ENCODE peak calls at places on chromosome 7, in four cellular contexts. M, R, B and X are unnamed samples.

GRCh38 chr7:129923709-129924108 is 29.1 kb downstream of the UBE2H start:
- DNase-seq in M (peak; percentile 79), R (peak; percentile 78), B (no peak), X (peak; percentile 76)

GRCh38 chr7:133330085-133330484 is 77.2 kb downstream of the EXOC4 start:
- DNase-seq in M (no peak), R (no peak), B (no peak), X (no peak)

GRCh38 chr7:37431413-37431812 is 17.3 kb downstream of the ELMO1 start:
- DNase-seq in M (no peak), R (no peak), B (no peak), X (no peak)

GRCh38 chr7:98902523-98902922 is 24.2 kb downstream of the TRRAP start:
- DNase-seq in M (no peak), R (no peak), B (no peak), X (no peak)

GRCh38 chr7:5689118-5689517 is 92.3 kb downstream of the RNF216 start:
- DNase-seq in M (peak; percentile 61), R (no peak), B (no peak), X (no peak)

GRCh38 chr7:115585015-115585655 is 445.4 kb downstream of the TFEC start:
- DNase-seq in M (no peak), R (no peak), B (peak; percentile 39), X (no peak)

GRCh38 chr7:131094685-131095084 is 233.0 kb upstream of the MKLN1 start:
- DNase-seq in M (no peak), R (no peak), B (no peak), X (no peak)

GRCh38 chr7:100682228-100682741 is 8.7 kb downstream of the GNB2 start:
- DNase-seq in M (peak; percentile 70), R (no peak), B (no peak), X (no peak)

GRCh38 chr7:4763091-4763793 is 12.2 kb upstream of the AP5Z1 start:
- DNase-seq in M (no peak), R (no peak), B (no peak), X (no peak)

GRCh38 chr7:116341222-116341907 is 131.0 kb downstream of the TES start:
- DNase-seq in M (no peak), R (no peak), B (no peak), X (no peak)

GRCh38 chr7:109295158-109295557 is 725.5 kb downstream of the DNAJB9 start:
- DNase-seq in M (no peak), R (no peak), B (no peak), X (no peak)

GRCh38 chr7:39621261-39621660 is 2.1 kb upstream of the RALA start:
- DNase-seq in M (peak; percentile 94), R (peak; percentile 92), B (no peak), X (peak; percentile 40)

GRCh38 chr7:142760071-142760642 is 10.6 kb upstream of the PRSS2 start:
- DNase-seq in M (no peak), R (no peak), B (no peak), X (no peak)

GRCh38 chr7:23276947-23277346 is 22.2 kb upstream of the MALSU1 start:
- DNase-seq in M (no peak), R (no peak), B (no peak), X (no peak)

GRCh38 chr7:137816696-137817320 is 30.0 kb downstream of the DGKI start:
- DNase-seq in M (peak; percentile 28), R (no peak), B (no peak), X (no peak)

GRCh38 chr7:34491899-34492298 is 166.1 kb upstream of the NPSR1 start:
- DNase-seq in M (no peak), R (no peak), B (no peak), X (no peak)

GRCh38 chr7:99385564-99385963 is 11.0 kb downstream of the ARPC1B start:
- DNase-seq in M (no peak), R (no peak), B (no peak), X (no peak)

GRCh38 chr7:29488977-29489376 is 74.7 kb upstream of the PRR15 start:
- DNase-seq in M (peak; percentile 89), R (peak; percentile 76), B (no peak), X (peak; percentile 35)

GRCh38 chr7:99571768-99572167 is 13.3 kb downstream of the ZNF655 start:
- DNase-seq in M (no peak), R (no peak), B (no peak), X (no peak)

GRCh38 chr7:113912881-113913280 is 5.9 kb downstream of the PPP1R3A start:
- DNase-seq in M (no peak), R (no peak), B (no peak), X (no peak)

GRCh38 chr7:47786557-47787248 is 161.6 kb downstream of the PKD1L1 start:
- DNase-seq in M (peak; percentile 100), R (peak; percentile 98), B (no peak), X (peak; percentile 98)

GRCh38 chr7:27124096-27124978 is 6.2 kb downstream of the HOXA4 start:
- DNase-seq in M (peak; percentile 79), R (no peak), B (no peak), X (peak; percentile 86)

GRCh38 chr7:55493416-55493815 is 78.9 kb downstream of the VOPP1 start:
- DNase-seq in M (no peak), R (no peak), B (no peak), X (no peak)

GRCh38 chr7:158541330-158542010 is 46.2 kb downstream of the PTPRN2 start:
- DNase-seq in M (no peak), R (no peak), B (peak; percentile 89), X (no peak)